ENCODE peak calls at places on chromosomes 3 and 15, in nine cellular contexts. I is retinal pigment epithelial cell; G is OCI-LY7; L is epithelial cell of esophagus; C is mammary epithelial cell; U is AG04450; T is H9; J is CD4-positive, alpha-beta T cell; N is cardiac fibroblast. Z is an unnamed sample.

GRCh38 chr3:43152649-43153048 is 46.8 kb upstream of the POMGNT2 start:
- DNase-seq in L (no peak), J (no peak), C (no peak), G (no peak), N (peak), T (no peak), U (no peak), I (no peak), Z (no peak)

GRCh38 chr15:94584833-94585244 is 353.5 kb downstream of the MCTP2 start:
- DNase-seq in G (peak), T (no peak), L (peak), U (no peak), J (peak), C (peak), N (no peak), I (no peak), Z (no peak)

GRCh38 chr15:88621789-88622604 is 857 bp downstream of the AEN start:
- DNase-seq in G (peak), J (peak), I (no peak), C (peak), N (peak), T (no peak), L (peak), U (no peak), Z (no peak)

GRCh38 chr3:63911395-63911900 is 735 bp downstream of the SCAANT1 start:
- DNase-seq in U (no peak), T (no peak), J (no peak), L (no peak), I (no peak), N (no peak), G (no peak), C (no peak), Z (no peak)

GRCh38 chr15:87267798-87268197 is 988.7 kb downstream of the NTRK3 start:
- DNase-seq in U (peak), N (peak), I (no peak), G (no peak), T (no peak), J (no peak), L (peak), C (peak), Z (no peak)

GRCh38 chr15:39580630-39581500 is at the start of gene THBS1:
- DNase-seq in C (peak), T (peak), U (peak), J (no peak), N (peak), G (no peak), L (peak), I (no peak), Z (peak)

GRCh38 chr3:25313286-25313685 is 114.8 kb upstream of the RARB start:
- DNase-seq in G (no peak), L (peak), U (no peak), C (no peak), T (no peak), N (peak), J (no peak), I (no peak), Z (no peak)

GRCh38 chr3:188180114-188180513 is 26.2 kb downstream of the LPP start:
- DNase-seq in J (no peak), N (no peak), T (no peak), I (no peak), C (no peak), G (no peak), L (no peak), U (no peak), Z (no peak)

GRCh38 chr15:50145451-50145872 is 26.4 kb upstream of the ATP8B4 start:
- DNase-seq in G (peak), C (peak), I (peak), T (no peak), J (no peak), U (peak), N (peak), L (peak), Z (no peak)

GRCh38 chr3:152389316-152389934 is 120.7 kb downstream of the MBNL1 start:
- DNase-seq in L (peak), G (no peak), C (peak), I (no peak), J (no peak), U (no peak), N (no peak), T (no peak), Z (no peak)

GRCh38 chr3:141294300-141294699 is 62.7 kb downstream of the PXYLP1 start:
- DNase-seq in G (no peak), I (no peak), L (no peak), J (no peak), U (no peak), C (no peak), N (peak), T (no peak), Z (no peak)

GRCh38 chr3:15964605-15965061 is 166.9 kb upstream of the ANKRD28 start:
- DNase-seq in G (no peak), C (no peak), I (no peak), U (no peak), J (no peak), T (peak), L (no peak), N (peak), Z (no peak)

GRCh38 chr3:158717576-158717975 is 14.7 kb downstream of the RARRES1 start:
- DNase-seq in C (no peak), N (no peak), T (no peak), G (no peak), U (no peak), J (no peak), L (no peak), I (no peak), Z (no peak)

GRCh38 chr15:66679657-66680108 is 22.4 kb upstream of the SMAD6 start:
- DNase-seq in T (peak), U (no peak), L (no peak), I (peak), C (no peak), J (no peak), G (no peak), N (no peak), Z (no peak)

GRCh38 chr3:124230432-124230831 is 238.5 kb upstream of the ROPN1 start:
- DNase-seq in L (no peak), U (no peak), I (no peak), T (no peak), C (no peak), J (no peak), N (no peak), G (no peak), Z (no peak)

GRCh38 chr3:107430214-107431047 is 53.2 kb downstream of the CCDC54 start:
- DNase-seq in U (no peak), T (peak), J (no peak), G (no peak), N (peak), L (peak), C (no peak), I (no peak), Z (no peak)

GRCh38 chr3:185727873-185728272 is 97.0 kb downstream of the IGF2BP2 start:
- DNase-seq in I (no peak), L (peak), J (no peak), G (no peak), T (no peak), U (no peak), C (peak), N (peak), Z (no peak)

GRCh38 chr3:197168606-197169005 is 129.8 kb downstream of the DLG1 start:
- DNase-seq in J (no peak), G (peak), I (peak), N (peak), U (no peak), L (no peak), T (no peak), C (no peak), Z (no peak)

GRCh38 chr3:117549716-117550115 is 840.1 kb downstream of the TUSC7 start:
- DNase-seq in U (no peak), J (no peak), G (no peak), T (no peak), I (no peak), C (no peak), N (peak), L (no peak), Z (no peak)
- TF ChIP-seq CTCF in U (no peak), J (no peak), G (peak), T (peak), I (peak), C (no peak), N (no peak), L (no peak), Z (no peak)

GRCh38 chr3:184081116-184081830 is 15.6 kb upstream of the HTR3E start:
- DNase-seq in T (no peak), U (no peak), L (no peak), C (no peak), N (no peak), I (no peak), J (no peak), G (no peak), Z (no peak)
- TF ChIP-seq CTCF in T (no peak), U (no peak), L (no peak), C (no peak), N (no peak), I (no peak), J (no peak), G (no peak), Z (no peak)

DNA sequence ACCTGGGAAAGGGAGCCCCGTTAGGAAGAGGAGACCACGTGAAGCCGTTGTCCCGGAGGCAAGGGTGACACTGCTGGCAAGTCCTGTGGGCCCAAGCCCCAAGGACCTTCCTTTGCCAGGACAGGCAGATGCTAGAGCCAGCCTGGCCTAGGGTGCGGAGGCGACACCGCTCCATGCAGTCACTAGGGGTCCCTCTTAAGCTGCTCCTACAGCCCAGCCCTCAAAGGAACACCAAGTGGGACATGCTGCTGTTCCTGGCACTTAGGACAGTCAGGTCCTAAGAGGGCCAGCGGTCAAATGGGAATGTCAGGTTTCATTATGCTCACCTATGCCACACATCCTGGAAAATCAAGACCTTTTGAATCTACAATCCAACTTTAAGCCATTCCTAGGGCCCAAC is 59.7 kb downstream of the RPN1 start:
- DNase-seq in T (peak), U (no peak), G (no peak), N (no peak), L (no peak), J (no peak), I (no peak), C (no peak), Z (no peak)
- TF ChIP-seq CTCF in T (peak), U (no peak), G (peak), N (peak), L (no peak), J (no peak), I (peak), C (no peak), Z (no peak)

GRCh38 chr3:149375824-149376196 is 1.6 kb downstream of the TM4SF1 start:
- DNase-seq in G (no peak), L (no peak), I (no peak), C (no peak), N (no peak), U (no peak), J (no peak), T (no peak), Z (no peak)

GRCh38 chr3:149376728-149377407 is 581 bp downstream of the TM4SF1 start:
- DNase-seq in U (no peak), G (no peak), L (peak), I (no peak), N (peak), T (no peak), J (no peak), C (no peak), Z (no peak)

GRCh38 chr3:149375164-149375823 is 2.2 kb downstream of the TM4SF1 start:
- DNase-seq in C (peak), G (no peak), U (no peak), T (no peak), I (no peak), N (peak), L (peak), J (no peak), Z (no peak)

GRCh38 chr3:149378420-149379388 is 1.3 kb upstream of the TM4SF1 start:
- DNase-seq in U (no peak), I (no peak), J (no peak), G (no peak), T (no peak), C (no peak), L (no peak), N (no peak), Z (no peak)

GRCh38 chr3:149377408-149378111 is at the start of gene TM4SF1:
- DNase-seq in N (peak), J (no peak), G (no peak), C (peak), I (peak), U (peak), L (peak), T (peak), Z (no peak)
- TF ChIP-seq CTCF in N (peak), J (no peak), G (no peak), C (no peak), I (peak), U (no peak), L (no peak), T (no peak), Z (no peak)

DNA sequence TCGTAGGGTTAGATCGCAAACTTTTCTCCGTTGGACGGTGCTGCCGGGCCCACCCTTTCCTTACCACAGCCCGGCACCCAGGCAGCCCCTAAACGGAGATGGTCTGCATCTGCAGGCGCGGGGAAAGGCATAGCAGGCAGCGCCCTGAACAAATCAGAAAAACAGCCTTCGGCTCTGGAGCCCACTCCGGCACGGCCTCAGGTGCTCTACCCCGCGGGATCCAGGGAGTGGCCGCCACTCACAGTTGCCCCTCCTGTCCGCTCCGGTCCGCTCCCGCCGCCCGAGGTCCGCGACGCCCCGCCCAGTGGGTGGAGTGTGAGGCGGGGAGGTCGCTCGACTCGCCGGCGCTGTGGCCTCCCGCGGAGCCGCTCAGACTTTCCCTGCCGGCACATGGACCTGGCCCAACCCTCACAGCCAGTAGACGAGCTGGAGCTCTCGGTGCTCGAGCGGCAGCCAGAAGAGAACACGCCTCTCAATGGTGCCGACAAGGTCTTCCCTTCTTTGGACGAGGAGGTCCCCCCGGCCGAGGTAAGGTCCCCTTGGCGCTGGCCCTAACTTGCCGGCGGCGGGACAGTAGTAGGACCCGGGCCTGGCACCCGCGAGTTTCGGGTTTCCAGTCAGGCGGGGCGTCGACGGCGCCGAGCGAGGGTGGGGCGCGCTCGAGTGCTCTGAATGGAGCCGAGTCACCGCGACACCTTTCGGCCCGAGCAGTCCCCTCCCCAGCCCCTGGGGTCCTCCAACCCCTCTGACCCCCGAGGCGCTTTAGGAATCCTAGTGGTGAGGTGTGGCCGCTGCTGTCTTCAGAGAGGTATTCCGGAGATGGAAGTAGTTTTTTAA is at the start of gene C3orf52:
- DNase-seq in J (peak), L (peak), T (peak), N (peak), I (peak), U (peak), C (peak), G (peak), Z (peak)
- TF ChIP-seq CTCF in J (no peak), L (no peak), T (peak), N (no peak), I (no peak), U (peak), C (peak), G (no peak), Z (no peak)

GRCh38 chr15:63987979-63988378 is 58.3 kb downstream of the DAPK2 start:
- DNase-seq in I (no peak), C (no peak), U (no peak), T (no peak), G (no peak), J (no peak), N (no peak), L (no peak), Z (no peak)

GRCh38 chr15:63985221-63986184 is 60.8 kb downstream of the DAPK2 start:
- DNase-seq in C (no peak), J (no peak), L (no peak), I (no peak), T (no peak), G (no peak), N (no peak), U (no peak), Z (no peak)

GRCh38 chr15:63986185-63986680 is 60.1 kb downstream of the DAPK2 start:
- DNase-seq in C (no peak), T (no peak), G (no peak), I (no peak), J (no peak), U (no peak), L (no peak), N (no peak), Z (no peak)

GRCh38 chr15:63984331-63984730 is 62.0 kb downstream of the DAPK2 start:
- DNase-seq in J (no peak), N (no peak), I (no peak), T (no peak), L (no peak), G (no peak), U (no peak), C (no peak), Z (no peak)

GRCh38 chr15:63986751-63987341 is 59.4 kb downstream of the DAPK2 start:
- DNase-seq in C (no peak), T (no peak), L (peak), J (no peak), N (no peak), G (peak), I (no peak), U (no peak), Z (no peak)
- TF ChIP-seq CTCF in C (no peak), T (no peak), L (no peak), J (no peak), N (no peak), G (no peak), I (no peak), U (no peak), Z (no peak)

GRCh38 chr15:68447976-68448755 is 16.2 kb upstream of the ITGA11 start:
- DNase-seq in C (no peak), N (no peak), L (no peak), J (no peak), T (no peak), G (no peak), U (no peak), I (no peak), Z (no peak)
- TF ChIP-seq CTCF in C (no peak), N (no peak), L (no peak), J (no peak), T (no peak), G (no peak), U (no peak), I (no peak), Z (no peak)

Z was measured in natural killer cell.